ENCODE peak calls at places on chromosomes 7 and 10, in four cellular contexts. Q is fibroblast of mammary gland, X is pancreas, M is Peyer's patch. F is an unnamed sample.

GRCh38 chr7:42340462-42340861 is 103.5 kb upstream of the GLI3 start:
- DNase-seq in Q (no peak), X (no peak), M (no peak), F (no peak)

GRCh38 chr7:117479480-117480224 is at the start of gene CFTR:
- DNase-seq in M (peak), Q (no peak), X (peak), F (no peak)

GRCh38 chr7:150322833-150323681 is at the start of the genes ACTR3C and LRRC61:
- DNase-seq in M (peak), Q (no peak), X (peak), F (peak)

GRCh38 chr10:58998924-58999713 is 177.3 kb upstream of the PHYHIPL start:
- DNase-seq in Q (peak), M (no peak), X (no peak), F (no peak)

GRCh38 chr10:51530540-51530939 is 168.9 kb downstream of the CSTF2T start:
- DNase-seq in X (no peak), Q (no peak), M (no peak), F (no peak)

GRCh38 chr7:131502810-131503545 is 53.5 kb downstream of the PODXL start:
- DNase-seq in Q (peak), M (no peak), X (no peak), F (no peak)

GRCh38 chr7:101104799-101105198 is 19.5 kb downstream of the TRIM56 start:
- DNase-seq in Q (no peak), M (no peak), X (no peak), F (no peak)

GRCh38 chr7:47669178-47669878 is 87.4 kb upstream of the TNS3 start:
- DNase-seq in X (peak), M (peak), Q (peak), F (peak)

GRCh38 chr10:1712314-1712713 is 25.0 kb downstream of the ADARB2 start:
- DNase-seq in Q (no peak), M (no peak), X (no peak), F (no peak)
- TF ChIP-seq CTCF in Q (no peak), M (no peak), X (no peak), F (no peak)

GRCh38 chr10:14967897-14968296 is 8.7 kb downstream of the MEIG1 start:
- DNase-seq in X (no peak), Q (no peak), M (no peak), F (no peak)

GRCh38 chr10:14975672-14976273 is 16.6 kb downstream of the MEIG1 start:
- DNase-seq in M (no peak), Q (peak), X (no peak), F (no peak)

DNA sequence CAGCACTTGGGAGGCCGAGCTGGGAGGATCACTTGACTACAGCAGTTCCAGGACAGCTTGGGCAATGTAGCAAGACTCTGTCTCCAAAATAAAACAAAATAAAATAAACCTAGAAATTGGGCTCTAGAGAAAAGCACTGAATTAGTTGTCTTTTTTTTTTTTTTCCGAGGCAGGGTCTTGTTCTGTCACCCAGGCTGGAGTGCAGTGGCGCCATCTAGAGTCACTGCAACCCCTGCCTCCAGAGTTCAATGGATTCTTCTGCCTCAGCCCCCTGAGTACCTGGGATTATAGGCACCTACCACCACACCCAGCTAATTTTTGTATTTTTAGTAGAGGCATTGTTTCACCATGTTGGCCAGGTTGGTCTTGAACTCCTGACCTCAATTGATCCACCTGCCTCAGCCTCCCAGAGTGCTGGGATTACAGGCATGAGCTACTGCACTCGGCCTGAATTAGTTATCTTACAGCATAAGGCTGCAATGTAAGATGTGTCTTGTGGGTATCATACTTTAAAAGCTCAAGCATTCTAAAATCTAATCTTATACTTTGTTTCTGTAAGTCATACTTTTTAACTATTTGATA is 12.8 kb downstream of the MEIG1 start:
- DNase-seq in M (peak), Q (peak), X (no peak), F (no peak)
- TF ChIP-seq CTCF in M (no peak), Q (peak), X (peak), F (peak)

GRCh38 chr10:96049340-96049739 is 6.0 kb downstream of the CCNJ start:
- DNase-seq in M (no peak), Q (no peak), X (no peak), F (no peak)

GRCh38 chr10:96043895-96044580 is 655 bp downstream of the CCNJ start:
- DNase-seq in Q (peak), X (peak), M (peak), F (no peak)

GRCh38 chr10:96046546-96046945 is 3.2 kb downstream of the CCNJ start:
- DNase-seq in M (no peak), X (no peak), Q (no peak), F (no peak)

GRCh38 chr10:96044686-96045085 is 1.3 kb downstream of the CCNJ start:
- DNase-seq in M (no peak), Q (peak), X (no peak), F (no peak)

DNA sequence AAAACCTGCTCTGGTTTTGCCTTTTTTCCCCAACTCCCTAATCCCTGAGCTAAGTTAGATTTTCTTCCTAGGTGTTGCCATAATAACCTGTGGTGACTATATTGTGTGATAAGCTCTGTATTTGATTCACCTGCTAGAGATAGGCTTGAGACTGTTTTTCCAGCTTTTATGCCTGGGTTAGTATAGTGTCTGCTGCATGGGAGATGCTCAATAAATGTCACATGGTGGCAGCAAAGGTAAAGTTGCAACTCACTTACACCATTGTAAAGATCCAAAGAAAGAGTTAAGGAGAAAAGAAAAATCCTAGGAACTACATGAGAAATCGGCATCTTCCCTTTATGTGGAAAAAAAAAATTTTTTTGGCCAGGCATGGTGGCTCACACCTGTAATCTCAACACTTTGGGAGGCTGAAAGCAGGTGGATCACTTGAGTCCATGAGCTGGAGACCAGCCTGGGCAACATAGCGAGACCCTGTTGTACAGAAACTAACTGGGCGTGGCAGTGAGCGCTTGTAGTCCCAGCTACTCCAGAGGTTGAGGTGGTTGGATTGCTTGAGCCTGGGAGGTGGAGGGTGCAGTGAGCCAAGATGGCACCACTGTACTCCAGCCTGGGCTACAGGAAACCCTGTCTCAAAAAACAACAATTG is 3.7 kb downstream of the CCNJ start:
- DNase-seq in M (no peak), Q (peak), X (no peak), F (no peak)
- TF ChIP-seq CTCF in M (no peak), Q (no peak), X (no peak), F (no peak)

GRCh38 chr10:32061440-32061839 is 5.2 kb upstream of the KIF5B start:
- DNase-seq in X (no peak), Q (no peak), M (no peak), F (no peak)
- TF ChIP-seq CTCF in X (no peak), Q (no peak), M (no peak), F (no peak)

GRCh38 chr7:122310119-122311021 is 5.8 kb upstream of the FEZF1 start:
- DNase-seq in X (no peak), M (no peak), Q (no peak), F (no peak)
- TF ChIP-seq CTCF in X (no peak), M (no peak), Q (no peak), F (no peak)

GRCh38 chr7:129607471-129608120 is 3.9 kb upstream of the NRF1 start:
- DNase-seq in Q (peak), M (peak), X (no peak), F (peak)
- TF ChIP-seq CTCF in Q (peak), M (peak), X (no peak), F (peak)

GRCh38 chr10:99854860-99855259 is 72.4 kb downstream of the ABCC2 start:
- DNase-seq in M (no peak), X (no peak), Q (peak), F (no peak)
- TF ChIP-seq CTCF in M (peak), X (no peak), Q (peak), F (no peak)

GRCh38 chr7:25966469-25966868 is 185.5 kb upstream of the NFE2L3 start:
- DNase-seq in Q (no peak), M (no peak), X (no peak), F (no peak)

GRCh38 chr7:25965405-25966123 is 186.4 kb upstream of the NFE2L3 start:
- DNase-seq in Q (peak), M (no peak), X (no peak), F (no peak)

GRCh38 chr7:25967278-25968204 is 184.5 kb upstream of the NFE2L3 start:
- DNase-seq in X (no peak), Q (no peak), M (no peak), F (no peak)

GRCh38 chr7:25970381-25970780 is 181.6 kb upstream of the NFE2L3 start:
- DNase-seq in Q (no peak), M (no peak), X (no peak), F (no peak)

GRCh38 chr7:25968205-25968993 is 183.6 kb upstream of the NFE2L3 start:
- DNase-seq in X (peak), M (peak), Q (no peak), F (no peak)
- TF ChIP-seq CTCF in X (no peak), M (no peak), Q (no peak), F (no peak)

GRCh38 chr10:83991986-83992753 is 147.1 kb upstream of the GHITM start:
- DNase-seq in X (peak), Q (no peak), M (peak), F (no peak)
- TF ChIP-seq CTCF in X (no peak), Q (peak), M (no peak), F (no peak)